ENCODE peak calls at places on chromosomes 6 and 20, in six cellular contexts. M is sigmoid colon, T is H1, K is stomach, E is transverse colon, P is breast epithelium. W is an unnamed sample.

GRCh38 chr20:4944518-4944917 is 56.8 kb downstream of the SLC23A2 start:
- DNase-seq in M (no peak), T (no peak), K (no peak), E (no peak), P (no peak), W (no peak)

GRCh38 chr20:21100590-21101452 is 5.3 kb downstream of the LINC00237 start:
- DNase-seq in M (no peak), T (peak; percentile 60), K (no peak), E (no peak), P (no peak), W (no peak)

GRCh38 chr20:35496481-35496880 is 33.0 kb downstream of the C20orf173 start:
- DNase-seq in M (no peak), T (no peak), K (no peak), E (no peak), P (no peak), W (no peak)

GRCh38 chr20:34143951-34144350 is 31.9 kb upstream of the EIF2S2 start:
- DNase-seq in M (no peak), T (no peak), K (no peak), E (no peak), P (no peak), W (no peak)

GRCh38 chr6:85703359-85703758 is 60.7 kb upstream of the SYNCRIP start:
- DNase-seq in M (no peak), T (no peak), K (no peak), E (no peak), P (no peak), W (no peak)

GRCh38 chr6:134372603-134373281 is 54.8 kb upstream of the SGK1 start:
- DNase-seq in M (peak; percentile 70), T (no peak), K (peak; percentile 33), E (peak; percentile 58), P (no peak), W (no peak)

GRCh38 chr6:114142256-114142655 is 171.3 kb upstream of the HDAC2 start:
- DNase-seq in M (no peak), T (no peak), K (no peak), E (no peak), P (no peak), W (no peak)

GRCh38 chr6:136790411-136791295 is 1.6 kb downstream of the MAP3K5 start:
- DNase-seq in M (no peak), T (no peak), K (no peak), E (no peak), P (no peak), W (no peak)

GRCh38 chr6:53065266-53066058 is at the start of gene FBXO9:
- DNase-seq in M (peak; percentile 78), T (no peak), K (peak; percentile 51), E (peak; percentile 70), P (peak; percentile 35), W (peak; percentile 70)

GRCh38 chr20:59258103-59258705 is 42.2 kb upstream of the EDN3 start:
- DNase-seq in M (no peak), T (no peak), K (no peak), E (no peak), P (no peak), W (no peak)

GRCh38 chr6:72669324-72669723 is 47.5 kb downstream of the KCNQ5 start:
- DNase-seq in M (no peak), T (no peak), K (no peak), E (no peak), P (no peak), W (no peak)

GRCh38 chr6:88641178-88641903 is 322.1 kb downstream of the RNGTT start:
- DNase-seq in M (no peak), T (no peak), K (no peak), E (no peak), P (no peak), W (no peak)

GRCh38 chr20:52268184-52268583 is 76.6 kb upstream of the ZFP64 start:
- DNase-seq in M (no peak), T (no peak), K (no peak), E (no peak), P (no peak), W (no peak)

GRCh38 chr6:138571585-138572199 is 72.4 kb upstream of the NHSL1 start:
- DNase-seq in M (no peak), T (no peak), K (no peak), E (no peak), P (no peak), W (no peak)

GRCh38 chr6:44182911-44183390 is 24.3 kb downstream of the CAPN11 start:
- DNase-seq in M (no peak), T (no peak), K (no peak), E (no peak), P (no peak), W (no peak)

GRCh38 chr6:158688860-158689259 is 39.0 kb downstream of the SYTL3 start:
- DNase-seq in M (no peak), T (no peak), K (no peak), E (no peak), P (no peak), W (no peak)

GRCh38 chr20:52731086-52731485 is 241.1 kb upstream of the TSHZ2 start:
- DNase-seq in M (no peak), T (no peak), K (peak; percentile 25), E (no peak), P (peak; percentile 36), W (no peak)

GRCh38 chr20:50338479-50339195 is 148.0 kb downstream of the CEBPB start:
- DNase-seq in M (peak; percentile 61), T (no peak), K (no peak), E (no peak), P (no peak), W (peak; percentile 60)

GRCh38 chr6:69827491-69827890 is 30.7 kb upstream of the LMBRD1 start:
- DNase-seq in M (no peak), T (no peak), K (no peak), E (no peak), P (no peak), W (no peak)

GRCh38 chr6:105932440-105932839 is 153.7 kb upstream of the PRDM1 start:
- DNase-seq in M (no peak), T (no peak), K (no peak), E (no peak), P (no peak), W (no peak)

GRCh38 chr6:107209406-107209939 is 94.2 kb upstream of the BEND3 start:
- DNase-seq in M (no peak), T (no peak), K (no peak), E (no peak), P (no peak), W (no peak)

GRCh38 chr6:107202876-107203468 is 87.7 kb upstream of the BEND3 start:
- DNase-seq in M (no peak), T (no peak), K (no peak), E (no peak), P (no peak), W (no peak)

GRCh38 chr6:107207251-107207890 is 92.1 kb upstream of the BEND3 start:
- DNase-seq in M (no peak), T (no peak), K (no peak), E (no peak), P (no peak), W (no peak)

GRCh38 chr6:107205062-107205461 is 89.7 kb upstream of the BEND3 start:
- DNase-seq in M (no peak), T (no peak), K (no peak), E (no peak), P (no peak), W (no peak)
- TF ChIP-seq POLR2AphosphoS5 in M (no peak), T (no peak), K (no peak), E (no peak), P (no peak), W (no peak)

GRCh38 chr6:30601815-30602641 is 15.0 kb downstream of the PPP1R10 start:
- DNase-seq in M (no peak), T (no peak), K (no peak), E (no peak), P (no peak), W (no peak)
- TF ChIP-seq POLR2AphosphoS5 in M (peak; percentile 29), T (no peak), K (no peak), E (peak; percentile 51), P (no peak), W (peak; percentile 6)

DNA sequence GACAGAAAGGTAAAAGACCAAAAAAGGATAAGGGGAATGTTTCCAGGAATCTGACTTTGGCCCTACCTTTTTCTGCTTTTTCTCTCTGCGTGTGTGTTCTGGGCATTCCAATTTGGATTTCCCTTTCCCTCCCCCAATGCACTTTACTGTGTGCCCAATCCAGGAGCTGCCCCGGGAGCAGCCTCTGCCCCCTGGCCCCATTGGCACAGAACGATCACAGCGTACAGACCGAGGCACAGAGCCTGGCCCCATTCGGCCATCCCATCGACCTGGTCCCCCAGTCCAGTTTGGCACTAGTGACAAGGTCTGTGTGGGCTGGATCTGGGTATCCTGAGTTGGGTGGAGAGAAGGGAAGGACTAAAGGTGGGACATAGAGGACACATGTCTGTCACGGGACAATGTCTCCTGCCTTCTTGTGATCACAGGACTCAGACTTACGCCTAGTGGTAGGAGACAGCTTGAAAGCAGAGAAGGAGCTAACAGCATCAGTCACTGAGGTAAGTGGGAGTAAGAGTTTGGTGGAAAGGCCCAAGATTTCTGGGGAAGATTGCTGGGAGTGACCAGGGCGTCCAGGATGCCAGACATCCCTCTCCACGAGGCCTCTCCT is 14.6 kb downstream of the PRRC2A start:
- DNase-seq in M (no peak), T (no peak), K (no peak), E (no peak), P (no peak), W (no peak)
- TF ChIP-seq POLR2AphosphoS5 in M (no peak), T (no peak), K (no peak), E (no peak), P (no peak), W (no peak)

GRCh38 chr20:63218701-63219446 is 2.9 kb upstream of the YTHDF1 start:
- DNase-seq in M (no peak), T (no peak), K (no peak), E (no peak), P (no peak), W (no peak)
- TF ChIP-seq POLR2AphosphoS5 in M (no peak), T (no peak), K (no peak), E (no peak), P (no peak), W (no peak)

DNA sequence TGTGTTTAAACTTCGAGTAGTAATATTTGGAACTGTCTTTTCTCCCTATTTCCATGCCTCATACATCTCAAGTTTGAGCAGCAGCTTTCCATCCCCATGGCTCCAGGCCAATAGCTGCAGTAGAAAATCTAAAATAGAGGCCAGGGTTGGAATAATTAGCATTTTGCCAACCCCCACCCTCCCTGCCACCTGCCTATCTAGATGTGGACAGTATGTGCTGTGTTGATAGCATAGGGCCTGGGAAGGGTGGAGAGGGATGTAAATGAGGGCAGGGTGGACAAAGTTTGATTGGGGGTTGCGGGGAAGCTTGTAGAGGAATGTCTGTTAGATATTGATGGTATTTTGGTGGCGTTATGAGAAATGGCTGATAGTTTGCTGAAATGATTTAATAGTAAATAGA is 5.6 kb downstream of the TOP1 start:
- DNase-seq in M (no peak), T (no peak), K (no peak), E (no peak), P (no peak), W (no peak)
- TF ChIP-seq POLR2AphosphoS5 in M (no peak), T (no peak), K (no peak), E (no peak), P (no peak), W (no peak)

GRCh38 chr6:35327349-35328027 is 14.9 kb upstream of the PPARD start:
- DNase-seq in M (no peak), T (no peak), K (peak; percentile 77), E (peak; percentile 76), P (no peak), W (no peak)
- TF ChIP-seq POLR2AphosphoS5 in M (no peak), T (no peak), K (no peak), E (no peak), P (no peak), W (no peak)